ENCODE peak calls at places on chromosome 6, in six cellular contexts. B, G, I, K, N and H are unnamed samples.

GRCh38 chr6:155628315-155628714 is 172.7 kb upstream of the NOX3 start:
- DNase-seq in N (no peak), I (no peak), K (no peak), B (no peak), G (no peak), H (peak; percentile 74)

GRCh38 chr6:52482903-52483670 is 62.9 kb downstream of the EFHC1 start:
- DNase-seq in K (no peak), B (no peak), G (no peak), N (peak; percentile 19), I (peak; percentile 63), H (no peak)

GRCh38 chr6:13463327-13463717 is 24.1 kb downstream of the GFOD1 start:
- DNase-seq in I (no peak), B (no peak), G (no peak), N (no peak), K (no peak), H (no peak)

GRCh38 chr6:8414844-8415243 is 20.5 kb downstream of the SLC35B3 start:
- DNase-seq in K (no peak), N (no peak), B (no peak), G (no peak), I (no peak), H (no peak)

GRCh38 chr6:42159431-42160024 is 13.6 kb upstream of the GUCA1A start:
- DNase-seq in I (no peak), N (no peak), G (no peak), K (no peak), B (no peak), H (no peak)

GRCh38 chr6:166862287-166862977 is 93.9 kb downstream of the RNASET2 start:
- DNase-seq in G (no peak), K (no peak), B (no peak), N (no peak), I (peak; percentile 2), H (peak; percentile 26)

GRCh38 chr6:37303891-37304503 is 46.1 kb upstream of the TMEM217 start:
- DNase-seq in N (peak; percentile 51), B (peak; percentile 82), K (no peak), I (peak; percentile 29), G (no peak), H (peak; percentile 32)

GRCh38 chr6:27138837-27139752 is 108.4 kb upstream of the PRSS16 start:
- DNase-seq in I (no peak), B (peak; percentile 92), N (no peak), G (no peak), K (no peak), H (peak; percentile 83)

GRCh38 chr6:148501178-148501590 is 158.5 kb downstream of the SASH1 start:
- DNase-seq in I (peak; percentile 98), K (peak; percentile 63), G (peak; percentile 88), B (no peak), N (peak; percentile 78), H (no peak)

GRCh38 chr6:12369355-12369754 is 79.2 kb downstream of the EDN1 start:
- DNase-seq in B (no peak), G (no peak), N (no peak), I (no peak), K (no peak), H (no peak)

GRCh38 chr6:12371151-12371550 is 81.0 kb downstream of the EDN1 start:
- DNase-seq in B (no peak), I (no peak), G (no peak), N (peak; percentile 40), K (no peak), H (no peak)

GRCh38 chr6:12367412-12367811 is 77.3 kb downstream of the EDN1 start:
- DNase-seq in G (no peak), I (no peak), N (no peak), B (no peak), K (no peak), H (no peak)

GRCh38 chr6:12371641-12372146 is 81.5 kb downstream of the EDN1 start:
- DNase-seq in B (no peak), I (peak; percentile 32), K (no peak), N (peak; percentile 62), G (no peak), H (no peak)

GRCh38 chr6:12369781-12370262 is 79.7 kb downstream of the EDN1 start:
- DNase-seq in N (no peak), K (no peak), G (no peak), B (no peak), I (no peak), H (no peak)
- TF ChIP-seq CTCF in N (no peak), K (no peak), G (no peak), B (no peak), I (no peak), H (no peak)

GRCh38 chr6:11013671-11014070 is 30.4 kb downstream of the ELOVL2 start:
- DNase-seq in B (no peak), K (no peak), G (no peak), I (no peak), N (no peak), H (no peak)
- TF ChIP-seq CTCF in B (no peak), K (no peak), G (no peak), I (no peak), N (no peak), H (no peak)

GRCh38 chr6:89148016-89148750 is 2.3 kb downstream of the PM20D2 start:
- DNase-seq in G (no peak), N (no peak), B (no peak), K (no peak), I (no peak), H (peak; percentile 67)

GRCh38 chr6:89145962-89146747 is at the start of gene PM20D2:
- DNase-seq in B (peak; percentile 81), I (peak; percentile 31), N (peak; percentile 68), G (no peak), K (no peak), H (peak; percentile 79)

GRCh38 chr6:89146748-89147715 is 1.2 kb downstream of the PM20D2 start:
- DNase-seq in I (peak; percentile 62), K (no peak), B (peak; percentile 68), N (peak; percentile 37), G (no peak), H (no peak)

GRCh38 chr6:89144358-89145041 is 1.4 kb upstream of the PM20D2 start:
- DNase-seq in B (no peak), N (no peak), K (no peak), G (no peak), I (no peak), H (no peak)

DNA sequence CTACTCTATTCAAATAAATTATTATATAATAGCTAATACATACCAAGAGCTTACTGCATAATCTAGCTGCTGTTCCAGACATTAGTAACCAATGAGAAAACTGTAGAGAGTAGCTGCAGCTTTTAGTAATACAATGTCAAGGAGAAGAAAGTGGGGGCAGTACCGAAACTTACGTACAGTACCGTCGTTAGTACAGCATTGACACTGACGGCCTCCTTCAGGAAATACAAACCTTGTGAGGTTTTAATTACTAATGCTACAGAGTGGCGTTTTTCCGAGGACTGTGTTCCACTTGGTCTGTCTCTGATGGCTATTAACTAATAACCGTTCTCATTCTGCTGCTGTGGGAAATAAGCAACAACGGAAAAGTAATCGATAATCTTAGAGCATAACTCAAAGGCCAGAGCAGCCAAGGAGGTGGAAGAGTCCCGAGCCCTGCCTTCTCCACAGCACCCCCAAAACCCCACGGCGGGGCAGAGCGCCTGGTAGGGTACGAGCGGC is 344 bp upstream of the PM20D2 start:
- DNase-seq in K (no peak), B (peak; percentile 78), I (no peak), N (peak; percentile 39), G (no peak), H (peak; percentile 73)
- TF ChIP-seq CTCF in K (no peak), B (no peak), I (no peak), N (no peak), G (no peak), H (no peak)

GRCh38 chr6:133040025-133040838 is 200.9 kb upstream of the EYA4 start:
- DNase-seq in N (peak; percentile 6), G (peak; percentile 4), K (peak; percentile 18), I (peak; percentile 1), B (peak; percentile 38), H (no peak)
- TF ChIP-seq CTCF in N (peak; percentile 64), G (peak; percentile 62), K (peak; percentile 71), I (peak; percentile 41), B (peak; percentile 63), H (no peak)

GRCh38 chr6:15248451-15249370 is 2.8 kb downstream of the JARID2 start:
- DNase-seq in I (peak; percentile 91), G (peak; percentile 84), K (peak; percentile 89), N (peak; percentile 96), B (peak; percentile 96), H (peak; percentile 97)
- TF ChIP-seq CTCF in I (no peak), G (peak; percentile 37), K (peak; percentile 44), N (peak; percentile 52), B (no peak), H (no peak)

DNA sequence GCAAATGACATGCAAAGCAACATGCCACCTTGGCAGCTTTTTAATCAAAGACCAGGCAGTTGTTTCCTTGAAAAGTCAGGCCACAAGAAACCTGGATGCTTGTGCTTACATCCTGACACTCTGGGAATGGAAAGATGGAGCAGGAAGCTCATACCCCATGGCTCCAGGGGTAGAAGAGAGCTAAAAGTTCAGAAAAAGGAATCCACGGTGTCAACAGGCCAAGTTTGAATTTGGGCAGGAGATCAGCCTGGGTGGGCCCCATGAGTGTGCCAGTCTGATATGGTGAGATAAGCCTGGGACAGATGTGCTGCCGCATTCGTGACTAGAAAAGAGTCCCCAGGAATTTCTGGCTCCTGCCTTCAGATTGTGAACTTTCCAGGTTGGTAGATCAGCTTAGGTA is at the start of gene TSPO2:
- DNase-seq in B (no peak), I (no peak), K (no peak), N (no peak), G (no peak), H (no peak)
- TF ChIP-seq CTCF in B (no peak), I (no peak), K (no peak), N (no peak), G (no peak), H (no peak)